ENCODE peak calls at places on chromosomes 13 and 19, in ten cellular contexts. One of them, this sample, is unnamed.

GRCh38 chr19:347946-348861 is 3.6 kb upstream of the MIER2 start:
- DNase-seq in IMR-90: no peak
- DNase-seq in endothelial cell of umbilical vein: peak; percentile 76
- DNase-seq in heart right ventricle: no peak
- DNase-seq in tibial nerve: no peak
- DNase-seq in ascending aorta: no peak
- DNase-seq in mucosa of descending colon: no peak
- DNase-seq in gastrocnemius medialis: no peak
- DNase-seq in colonic mucosa: no peak
- DNase-seq in H1: no peak
- DNase-seq in this sample: no peak

GRCh38 chr13:26721251-26721939 is 39.2 kb downstream of the GPR12 start:
- DNase-seq in mucosa of descending colon: peak; percentile 57
- DNase-seq in endothelial cell of umbilical vein: no peak
- DNase-seq in colonic mucosa: no peak
- DNase-seq in H1: no peak
- DNase-seq in ascending aorta: no peak
- DNase-seq in gastrocnemius medialis: no peak
- DNase-seq in IMR-90: no peak
- DNase-seq in tibial nerve: no peak
- DNase-seq in heart right ventricle: no peak
- DNase-seq in this sample: no peak

GRCh38 chr19:35720648-35721047 is 2.8 kb downstream of the KMT2B start:
- DNase-seq in endothelial cell of umbilical vein: no peak
- DNase-seq in IMR-90: no peak
- DNase-seq in colonic mucosa: no peak
- DNase-seq in H1: no peak
- DNase-seq in heart right ventricle: no peak
- DNase-seq in tibial nerve: no peak
- DNase-seq in gastrocnemius medialis: no peak
- DNase-seq in mucosa of descending colon: no peak
- DNase-seq in ascending aorta: no peak
- DNase-seq in this sample: no peak

GRCh38 chr19:23070353-23070781 is 46.5 kb upstream of the ZNF730 start:
- DNase-seq in H1: peak; percentile 51
- DNase-seq in tibial nerve: no peak
- DNase-seq in colonic mucosa: peak; percentile 27
- DNase-seq in mucosa of descending colon: no peak
- DNase-seq in gastrocnemius medialis: no peak
- DNase-seq in ascending aorta: no peak
- DNase-seq in IMR-90: peak; percentile 15
- DNase-seq in endothelial cell of umbilical vein: no peak
- DNase-seq in heart right ventricle: peak; percentile 44
- DNase-seq in this sample: no peak

GRCh38 chr13:40549500-40550094 is 116.8 kb downstream of the FOXO1 start:
- DNase-seq in ascending aorta: no peak
- DNase-seq in H1: no peak
- DNase-seq in IMR-90: no peak
- DNase-seq in heart right ventricle: no peak
- DNase-seq in colonic mucosa: no peak
- DNase-seq in endothelial cell of umbilical vein: no peak
- DNase-seq in tibial nerve: no peak
- DNase-seq in mucosa of descending colon: no peak
- DNase-seq in gastrocnemius medialis: peak; percentile 80
- DNase-seq in this sample: no peak

GRCh38 chr13:36713842-36714241 is 40.0 kb downstream of the SERTM1 start:
- DNase-seq in mucosa of descending colon: no peak
- DNase-seq in IMR-90: no peak
- DNase-seq in ascending aorta: no peak
- DNase-seq in H1: no peak
- DNase-seq in tibial nerve: no peak
- DNase-seq in colonic mucosa: no peak
- DNase-seq in heart right ventricle: no peak
- DNase-seq in gastrocnemius medialis: no peak
- DNase-seq in endothelial cell of umbilical vein: no peak
- DNase-seq in this sample: no peak

GRCh38 chr13:59750860-59751259 is 412.9 kb downstream of the DIAPH3 start:
- DNase-seq in IMR-90: peak; percentile 57
- DNase-seq in heart right ventricle: no peak
- DNase-seq in colonic mucosa: no peak
- DNase-seq in H1: peak; percentile 31
- DNase-seq in gastrocnemius medialis: no peak
- DNase-seq in mucosa of descending colon: no peak
- DNase-seq in tibial nerve: no peak
- DNase-seq in ascending aorta: no peak
- DNase-seq in endothelial cell of umbilical vein: peak; percentile 4
- DNase-seq in this sample: no peak

GRCh38 chr13:63463782-63464610 is 2048.3 kb upstream of the PCDH20 start:
- DNase-seq in colonic mucosa: no peak
- DNase-seq in mucosa of descending colon: no peak
- DNase-seq in ascending aorta: no peak
- DNase-seq in gastrocnemius medialis: no peak
- DNase-seq in heart right ventricle: no peak
- DNase-seq in endothelial cell of umbilical vein: no peak
- DNase-seq in H1: no peak
- DNase-seq in IMR-90: no peak
- DNase-seq in tibial nerve: no peak
- DNase-seq in this sample: no peak

GRCh38 chr13:95588721-95589120 is 36.2 kb downstream of the CLDN10 start:
- DNase-seq in colonic mucosa: no peak
- DNase-seq in H1: no peak
- DNase-seq in endothelial cell of umbilical vein: no peak
- DNase-seq in tibial nerve: no peak
- DNase-seq in heart right ventricle: no peak
- DNase-seq in gastrocnemius medialis: no peak
- DNase-seq in mucosa of descending colon: no peak
- DNase-seq in IMR-90: peak; percentile 60
- DNase-seq in ascending aorta: no peak
- DNase-seq in this sample: no peak

GRCh38 chr19:4380254-4380727 is 20.1 kb downstream of the SH3GL1 start:
- DNase-seq in mucosa of descending colon: peak; percentile 82
- DNase-seq in ascending aorta: no peak
- DNase-seq in IMR-90: no peak
- DNase-seq in colonic mucosa: no peak
- DNase-seq in tibial nerve: no peak
- DNase-seq in heart right ventricle: peak; percentile 60
- DNase-seq in gastrocnemius medialis: no peak
- DNase-seq in H1: no peak
- DNase-seq in endothelial cell of umbilical vein: no peak
- DNase-seq in this sample: no peak

GRCh38 chr13:40146586-40147240 is 491.3 kb downstream of the COG6 start:
- DNase-seq in ascending aorta: no peak
- DNase-seq in tibial nerve: no peak
- DNase-seq in IMR-90: no peak
- DNase-seq in gastrocnemius medialis: no peak
- DNase-seq in endothelial cell of umbilical vein: peak; percentile 38
- DNase-seq in H1: no peak
- DNase-seq in mucosa of descending colon: no peak
- DNase-seq in heart right ventricle: no peak
- DNase-seq in colonic mucosa: no peak
- DNase-seq in this sample: no peak

GRCh38 chr13:60627071-60627686 is 230.2 kb downstream of the TDRD3 start:
- DNase-seq in ascending aorta: no peak
- DNase-seq in IMR-90: peak; percentile 3
- DNase-seq in tibial nerve: no peak
- DNase-seq in endothelial cell of umbilical vein: peak; percentile 42
- DNase-seq in heart right ventricle: peak; percentile 6
- DNase-seq in gastrocnemius medialis: no peak
- DNase-seq in mucosa of descending colon: no peak
- DNase-seq in H1: peak; percentile 34
- DNase-seq in colonic mucosa: no peak
- DNase-seq in this sample: peak; percentile 18

GRCh38 chr13:44196186-44196751 is 177.4 kb upstream of the SERP2 start:
- DNase-seq in H1: no peak
- DNase-seq in ascending aorta: no peak
- DNase-seq in heart right ventricle: no peak
- DNase-seq in colonic mucosa: no peak
- DNase-seq in endothelial cell of umbilical vein: peak; percentile 5
- DNase-seq in mucosa of descending colon: no peak
- DNase-seq in gastrocnemius medialis: no peak
- DNase-seq in tibial nerve: no peak
- DNase-seq in IMR-90: no peak
- DNase-seq in this sample: no peak
- H3K4me3 ChIP-seq in H1: no peak overlapping the region
- H3K4me3 ChIP-seq in ascending aorta: no peak overlapping the region
- H3K4me3 ChIP-seq in heart right ventricle: no peak overlapping the region
- H3K4me3 ChIP-seq in colonic mucosa: no peak overlapping the region
- H3K4me3 ChIP-seq in endothelial cell of umbilical vein: no peak overlapping the region
- H3K4me3 ChIP-seq in mucosa of descending colon: no peak overlapping the region
- H3K4me3 ChIP-seq in gastrocnemius medialis: no peak overlapping the region
- H3K4me3 ChIP-seq in tibial nerve: no peak overlapping the region
- H3K4me3 ChIP-seq in IMR-90: no peak overlapping the region
- H3K4me3 ChIP-seq in this sample: no peak overlapping the region

DNA sequence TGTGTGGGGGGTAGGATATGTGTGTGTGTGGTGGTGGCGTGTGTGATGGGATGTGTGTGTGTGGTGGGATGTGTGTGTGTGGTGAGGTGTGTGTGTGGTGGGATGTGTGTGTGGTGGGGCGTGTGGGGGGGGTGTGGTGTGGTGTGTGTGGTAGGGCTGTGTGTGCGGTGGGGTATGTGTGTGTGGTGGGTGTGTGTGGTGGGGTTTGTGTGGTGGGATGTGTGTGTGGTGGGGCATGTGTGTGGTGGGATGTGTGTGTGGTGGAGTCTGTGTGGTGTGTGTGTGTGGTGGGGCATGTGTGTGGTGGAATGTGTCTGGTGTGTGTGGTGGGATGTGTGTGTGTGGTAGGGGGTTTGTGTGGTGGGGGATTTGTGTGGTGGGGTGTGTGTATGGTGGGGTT is 41.2 kb upstream of the NPAS1 start:
- DNase-seq in H1: no peak
- DNase-seq in tibial nerve: no peak
- DNase-seq in ascending aorta: no peak
- DNase-seq in heart right ventricle: no peak
- DNase-seq in IMR-90: no peak
- DNase-seq in mucosa of descending colon: no peak
- DNase-seq in endothelial cell of umbilical vein: no peak
- DNase-seq in colonic mucosa: no peak
- DNase-seq in gastrocnemius medialis: no peak
- DNase-seq in this sample: no peak
- H3K4me1 ChIP-seq in H1: peaks cover 14% of the 10 kb centered on the region
- H3K4me1 ChIP-seq in tibial nerve: peaks cover 54% of the 10 kb centered on the region
- H3K4me1 ChIP-seq in ascending aorta: peaks cover 86% of the 10 kb centered on the region
- H3K4me1 ChIP-seq in heart right ventricle: peaks cover 78% of the 10 kb centered on the region
- H3K4me1 ChIP-seq in IMR-90: peaks cover 35% of the 10 kb centered on the region
- H3K4me1 ChIP-seq in mucosa of descending colon: peaks cover 29% of the 10 kb centered on the region
- H3K4me1 ChIP-seq in endothelial cell of umbilical vein: peaks cover 39% of the 10 kb centered on the region
- H3K4me1 ChIP-seq in colonic mucosa: peaks cover 16% of the 10 kb centered on the region
- H3K4me1 ChIP-seq in gastrocnemius medialis: peaks cover 80% of the 10 kb centered on the region
- H3K4me1 ChIP-seq in this sample: peaks cover 12% of the 10 kb centered on the region

GRCh38 chr19:9644472-9644871 is 23.4 kb upstream of the ZNF561 start:
- DNase-seq in colonic mucosa: no peak
- DNase-seq in tibial nerve: no peak
- DNase-seq in IMR-90: no peak
- DNase-seq in heart right ventricle: no peak
- DNase-seq in endothelial cell of umbilical vein: no peak
- DNase-seq in H1: no peak
- DNase-seq in ascending aorta: no peak
- DNase-seq in gastrocnemius medialis: no peak
- DNase-seq in mucosa of descending colon: no peak
- DNase-seq in this sample: no peak

GRCh38 chr19:9650345-9650744 is 24.6 kb downstream of the ZNF562 start:
- DNase-seq in heart right ventricle: no peak
- DNase-seq in colonic mucosa: no peak
- DNase-seq in IMR-90: no peak
- DNase-seq in tibial nerve: no peak
- DNase-seq in gastrocnemius medialis: no peak
- DNase-seq in ascending aorta: no peak
- DNase-seq in mucosa of descending colon: no peak
- DNase-seq in H1: no peak
- DNase-seq in endothelial cell of umbilical vein: no peak
- DNase-seq in this sample: no peak

GRCh38 chr19:9640956-9641355 is 19.9 kb upstream of the ZNF561 start:
- DNase-seq in heart right ventricle: no peak
- DNase-seq in IMR-90: no peak
- DNase-seq in mucosa of descending colon: no peak
- DNase-seq in endothelial cell of umbilical vein: no peak
- DNase-seq in H1: no peak
- DNase-seq in gastrocnemius medialis: no peak
- DNase-seq in colonic mucosa: no peak
- DNase-seq in tibial nerve: no peak
- DNase-seq in ascending aorta: no peak
- DNase-seq in this sample: no peak

GRCh38 chr19:9641810-9642209 is 20.8 kb upstream of the ZNF561 start:
- DNase-seq in colonic mucosa: no peak
- DNase-seq in gastrocnemius medialis: no peak
- DNase-seq in mucosa of descending colon: no peak
- DNase-seq in tibial nerve: no peak
- DNase-seq in ascending aorta: no peak
- DNase-seq in IMR-90: no peak
- DNase-seq in endothelial cell of umbilical vein: no peak
- DNase-seq in heart right ventricle: no peak
- DNase-seq in H1: no peak
- DNase-seq in this sample: no peak

GRCh38 chr19:9645466-9645865 is 24.4 kb upstream of the ZNF561 start:
- DNase-seq in ascending aorta: no peak
- DNase-seq in colonic mucosa: no peak
- DNase-seq in heart right ventricle: no peak
- DNase-seq in H1: no peak
- DNase-seq in tibial nerve: no peak
- DNase-seq in IMR-90: no peak
- DNase-seq in mucosa of descending colon: no peak
- DNase-seq in gastrocnemius medialis: no peak
- DNase-seq in endothelial cell of umbilical vein: no peak
- DNase-seq in this sample: no peak
- TF ChIP-seq CTCF in ascending aorta: no peak
- TF ChIP-seq CTCF in colonic mucosa: no peak
- TF ChIP-seq CTCF in heart right ventricle: no peak
- TF ChIP-seq CTCF in H1: no peak
- TF ChIP-seq CTCF in tibial nerve: no peak
- TF ChIP-seq CTCF in IMR-90: no peak
- TF ChIP-seq CTCF in mucosa of descending colon: no peak
- TF ChIP-seq CTCF in gastrocnemius medialis: no peak
- TF ChIP-seq CTCF in endothelial cell of umbilical vein: no peak
- TF ChIP-seq CTCF in this sample: no peak

DNA sequence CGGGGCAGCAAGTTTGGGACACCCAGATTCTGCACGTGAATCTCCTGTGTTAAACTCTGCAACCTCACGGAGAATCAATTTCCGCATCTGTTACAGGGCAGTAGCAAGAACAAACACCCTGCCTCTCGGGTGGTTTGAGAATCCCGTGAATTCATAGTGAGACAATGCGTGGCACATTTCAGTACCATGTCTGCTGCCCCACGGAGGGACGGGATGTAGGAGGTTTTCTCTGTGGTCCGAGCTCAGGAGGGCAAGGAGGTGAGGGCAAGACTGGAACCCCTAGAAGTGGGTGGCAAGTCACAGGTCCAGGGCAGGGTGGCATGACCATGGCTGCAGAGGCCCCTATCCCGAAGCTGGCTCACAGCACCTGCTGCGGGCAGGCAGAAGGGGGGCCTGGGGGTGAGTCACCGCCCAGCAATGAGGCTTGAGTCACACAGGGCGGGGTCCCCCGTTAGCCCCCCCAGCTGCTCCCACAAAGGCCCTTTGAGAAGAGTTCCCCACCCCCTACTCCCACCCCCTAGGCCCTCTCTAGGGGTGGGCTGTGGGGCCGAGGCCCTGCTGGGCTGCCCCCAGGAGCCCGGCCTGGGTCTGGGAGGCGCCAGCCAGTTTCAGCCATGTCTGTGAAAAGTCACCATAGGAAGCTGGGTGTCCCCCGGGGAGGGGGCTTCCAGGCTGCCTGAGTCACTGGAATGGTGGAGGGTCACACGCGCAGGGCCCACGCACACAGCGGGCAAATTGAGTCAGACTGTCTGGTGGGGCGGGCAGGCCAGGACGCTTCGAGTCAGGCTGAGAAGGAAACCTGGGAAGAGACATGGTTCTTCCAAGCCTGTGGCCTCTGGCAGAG is 25.8 kb upstream of the NANOS3 start:
- DNase-seq in gastrocnemius medialis: peak; percentile 95
- DNase-seq in heart right ventricle: peak; percentile 88
- DNase-seq in colonic mucosa: peak; percentile 80
- DNase-seq in tibial nerve: peak; percentile 80
- DNase-seq in endothelial cell of umbilical vein: peak; percentile 94
- DNase-seq in mucosa of descending colon: peak; percentile 90
- DNase-seq in H1: no peak
- DNase-seq in IMR-90: peak; percentile 94
- DNase-seq in ascending aorta: peak; percentile 77
- DNase-seq in this sample: no peak
- H3K4me3 ChIP-seq in gastrocnemius medialis: peak overlapping the region; percentile 54
- H3K4me3 ChIP-seq in heart right ventricle: peak overlapping the region; percentile 53
- H3K4me3 ChIP-seq in colonic mucosa: peak overlapping the region; percentile 31
- H3K4me3 ChIP-seq in tibial nerve: peak overlapping the region; percentile 45
- H3K4me3 ChIP-seq in endothelial cell of umbilical vein: no peak overlapping the region
- H3K4me3 ChIP-seq in mucosa of descending colon: peak overlapping the region; percentile 15
- H3K4me3 ChIP-seq in H1: peak overlapping the region; percentile 3
- H3K4me3 ChIP-seq in IMR-90: peak overlapping the region; percentile 1
- H3K4me3 ChIP-seq in ascending aorta: peak overlapping the region; percentile 31
- H3K4me3 ChIP-seq in this sample: no peak overlapping the region